ENCODE peak calls at places on chromosome 17, in four cellular contexts. One of them, this sample, is unnamed. For H3K27me3, the result is how much of the 10 kb centered on the place peaks cover.

GRCh38 chr17:81097943-81098308 is 63.0 kb downstream of the BAIAP2 start:
- DNase-seq in brain microvascular endothelial cell: peak
- DNase-seq in MM.1S: no peak
- DNase-seq in Peyer's patch: no peak
- DNase-seq in this sample: no peak

GRCh38 chr17:14068542-14069250 is 608 bp upstream of the COX10 start:
- DNase-seq in brain microvascular endothelial cell: no peak
- DNase-seq in MM.1S: no peak
- DNase-seq in Peyer's patch: no peak
- DNase-seq in this sample: no peak

GRCh38 chr17:21278304-21279197 is 6.0 kb upstream of the MAP2K3 start:
- DNase-seq in brain microvascular endothelial cell: no peak
- DNase-seq in MM.1S: peak
- DNase-seq in Peyer's patch: peak
- DNase-seq in this sample: no peak

GRCh38 chr17:4596636-4597380 is 12.5 kb downstream of the SMTNL2 start:
- DNase-seq in brain microvascular endothelial cell: no peak
- DNase-seq in MM.1S: no peak
- DNase-seq in Peyer's patch: no peak
- DNase-seq in this sample: no peak

GRCh38 chr17:19546289-19547065 is 12.8 kb downstream of the SLC47A1 start:
- DNase-seq in brain microvascular endothelial cell: no peak
- DNase-seq in MM.1S: peak
- DNase-seq in Peyer's patch: peak
- DNase-seq in this sample: no peak

GRCh38 chr17:31401456-31402254 is 10.2 kb downstream of the RAB11FIP4 start:
- DNase-seq in brain microvascular endothelial cell: no peak
- DNase-seq in MM.1S: no peak
- DNase-seq in Peyer's patch: no peak
- DNase-seq in this sample: no peak

GRCh38 chr17:15092762-15093161 is 172.4 kb downstream of the PMP22 start:
- DNase-seq in brain microvascular endothelial cell: peak
- DNase-seq in MM.1S: no peak
- DNase-seq in Peyer's patch: no peak
- DNase-seq in this sample: no peak

GRCh38 chr17:80364091-80364691 is 50.8 kb upstream of the ENDOV start:
- DNase-seq in brain microvascular endothelial cell: no peak
- DNase-seq in MM.1S: no peak
- DNase-seq in Peyer's patch: no peak
- DNase-seq in this sample: no peak

GRCh38 chr17:40556884-40557414 is 8.3 kb downstream of the CCR7 start:
- DNase-seq in brain microvascular endothelial cell: no peak
- DNase-seq in MM.1S: no peak
- DNase-seq in Peyer's patch: no peak
- DNase-seq in this sample: no peak

GRCh38 chr17:5049314-5049819 is 14.1 kb upstream of the SLC52A1 start:
- DNase-seq in brain microvascular endothelial cell: no peak
- DNase-seq in MM.1S: peak
- DNase-seq in Peyer's patch: peak
- DNase-seq in this sample: no peak

GRCh38 chr17:29747660-29748059 is 124.9 kb upstream of the CORO6 start:
- DNase-seq in brain microvascular endothelial cell: no peak
- DNase-seq in MM.1S: no peak
- DNase-seq in Peyer's patch: no peak
- DNase-seq in this sample: no peak

GRCh38 chr17:79082311-79083190 is 7.9 kb downstream of the ENGASE start:
- DNase-seq in brain microvascular endothelial cell: no peak
- DNase-seq in MM.1S: no peak
- DNase-seq in Peyer's patch: no peak
- DNase-seq in this sample: no peak

GRCh38 chr17:37092041-37092440 is 143.3 kb downstream of the AATF start:
- DNase-seq in brain microvascular endothelial cell: no peak
- DNase-seq in MM.1S: no peak
- DNase-seq in Peyer's patch: no peak
- DNase-seq in this sample: peak

GRCh38 chr17:67217446-67217845 is 27.6 kb downstream of the HELZ start:
- DNase-seq in brain microvascular endothelial cell: no peak
- DNase-seq in MM.1S: no peak
- DNase-seq in Peyer's patch: no peak
- DNase-seq in this sample: no peak

GRCh38 chr17:40035162-40035559 is 19.0 kb downstream of the MED24 start:
- DNase-seq in brain microvascular endothelial cell: peak
- DNase-seq in MM.1S: no peak
- DNase-seq in Peyer's patch: no peak
- DNase-seq in this sample: no peak

GRCh38 chr17:51346218-51346982 is 86.1 kb downstream of the UTP18 start:
- DNase-seq in brain microvascular endothelial cell: no peak
- DNase-seq in MM.1S: no peak
- DNase-seq in Peyer's patch: no peak
- DNase-seq in this sample: no peak

GRCh38 chr17:73272906-73273218 is 11.2 kb upstream of the CPSF4L start:
- DNase-seq in brain microvascular endothelial cell: no peak
- DNase-seq in MM.1S: no peak
- DNase-seq in Peyer's patch: no peak
- DNase-seq in this sample: no peak

GRCh38 chr17:742147-742793 is 9.8 kb downstream of the GEMIN4 start:
- DNase-seq in brain microvascular endothelial cell: no peak
- DNase-seq in MM.1S: no peak
- DNase-seq in Peyer's patch: no peak
- DNase-seq in this sample: no peak

GRCh38 chr17:71145486-71145885 is 975.3 kb upstream of the SOX9 start:
- DNase-seq in brain microvascular endothelial cell: no peak
- DNase-seq in MM.1S: no peak
- DNase-seq in Peyer's patch: no peak
- DNase-seq in this sample: no peak

GRCh38 chr17:65629234-65629690 is 67.8 kb upstream of the AXIN2 start:
- DNase-seq in brain microvascular endothelial cell: no peak
- DNase-seq in MM.1S: no peak
- DNase-seq in Peyer's patch: no peak
- DNase-seq in this sample: peak

DNA sequence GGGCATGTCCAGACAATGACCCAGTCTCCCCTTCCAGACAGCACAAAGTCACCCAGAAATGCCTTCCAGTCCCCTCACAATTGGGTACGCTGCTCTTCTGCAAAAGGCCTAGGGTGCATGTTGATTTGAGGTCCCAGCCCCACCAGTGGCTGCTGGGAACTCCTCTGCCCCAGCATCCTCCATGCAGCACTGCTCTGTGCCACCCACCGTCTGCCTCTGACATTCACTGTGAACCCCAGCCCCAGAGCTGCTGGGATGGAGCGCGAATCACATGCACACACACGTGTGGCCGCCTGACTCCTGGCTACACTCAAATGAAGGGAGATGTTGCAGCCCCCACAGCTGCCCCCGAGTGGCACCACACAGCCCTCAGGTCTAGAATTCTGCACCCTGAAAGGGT is 1.2 kb upstream of the C17orf113 start:
- DNase-seq in brain microvascular endothelial cell: no peak
- DNase-seq in MM.1S: no peak
- DNase-seq in Peyer's patch: no peak
- DNase-seq in this sample: no peak
- H3K4me3 ChIP-seq in brain microvascular endothelial cell: no peak
- H3K4me3 ChIP-seq in MM.1S: no peak
- H3K4me3 ChIP-seq in Peyer's patch: no peak
- H3K4me3 ChIP-seq in this sample: no peak

GRCh38 chr17:48348352-48348751 is 81.7 kb downstream of the SKAP1 start:
- DNase-seq in brain microvascular endothelial cell: no peak
- DNase-seq in MM.1S: no peak
- DNase-seq in Peyer's patch: no peak
- DNase-seq in this sample: no peak

GRCh38 chr17:48351916-48352332 is 78.1 kb downstream of the SKAP1 start:
- DNase-seq in brain microvascular endothelial cell: no peak
- DNase-seq in MM.1S: peak
- DNase-seq in Peyer's patch: no peak
- DNase-seq in this sample: no peak

GRCh38 chr17:48344241-48344640 is 85.8 kb downstream of the SKAP1 start:
- DNase-seq in brain microvascular endothelial cell: no peak
- DNase-seq in MM.1S: no peak
- DNase-seq in Peyer's patch: no peak
- DNase-seq in this sample: no peak

GRCh38 chr17:48352630-48353029 is 77.4 kb downstream of the SKAP1 start:
- DNase-seq in brain microvascular endothelial cell: no peak
- DNase-seq in MM.1S: no peak
- DNase-seq in Peyer's patch: no peak
- DNase-seq in this sample: no peak

DNA sequence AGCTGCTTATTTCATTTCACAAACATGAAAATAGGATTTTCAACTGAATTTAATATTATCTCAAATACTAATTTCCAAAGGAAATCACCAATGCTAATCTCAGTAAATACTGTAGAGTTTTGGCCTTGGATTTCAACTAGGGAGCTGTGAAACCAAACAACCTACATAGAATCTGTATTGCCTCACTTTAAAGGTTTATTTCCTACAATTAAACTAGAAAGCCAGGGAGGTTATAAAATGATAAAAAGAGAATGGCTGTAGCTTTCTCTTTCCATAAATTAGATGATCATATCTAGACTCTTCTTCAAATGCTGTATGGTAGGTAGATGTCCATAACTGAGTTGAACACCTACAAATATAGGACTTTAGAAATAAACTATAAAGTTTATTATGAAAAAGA is 82.8 kb downstream of the SKAP1 start:
- DNase-seq in brain microvascular endothelial cell: no peak
- DNase-seq in MM.1S: no peak
- DNase-seq in Peyer's patch: no peak
- DNase-seq in this sample: no peak
- H3K27me3 ChIP-seq in brain microvascular endothelial cell: under half
- H3K27me3 ChIP-seq in MM.1S: under half
- H3K27me3 ChIP-seq in Peyer's patch: under half
- H3K27me3 ChIP-seq in this sample: under half

DNA sequence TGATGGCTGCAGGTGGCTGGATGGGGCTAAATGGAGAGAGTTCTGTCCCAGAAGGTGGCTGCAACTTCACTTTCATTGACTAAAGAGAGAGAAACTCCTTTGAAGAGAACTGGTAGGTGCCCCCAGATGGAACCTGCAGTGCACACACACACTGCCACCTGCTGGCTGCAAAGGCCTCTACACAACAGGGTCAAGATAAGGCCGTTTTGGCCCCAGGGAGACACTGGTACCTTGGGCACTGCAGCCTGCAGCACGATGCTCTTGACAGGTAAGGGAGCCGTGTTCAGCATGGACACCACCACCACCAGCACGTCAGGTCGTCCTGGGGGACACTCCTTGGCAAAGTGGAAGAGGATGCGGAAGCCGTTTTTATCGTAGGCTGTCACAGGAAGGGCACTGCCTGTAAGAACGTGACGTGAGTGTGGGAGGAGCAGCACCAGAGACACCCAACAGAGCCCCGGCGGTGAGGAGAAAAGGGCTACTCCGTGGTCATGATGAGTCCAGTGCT is 22.7 kb downstream of the GGA3 start:
- DNase-seq in brain microvascular endothelial cell: peak
- DNase-seq in MM.1S: peak
- DNase-seq in Peyer's patch: peak
- DNase-seq in this sample: peak
- TF ChIP-seq CTCF in brain microvascular endothelial cell: peak
- TF ChIP-seq CTCF in MM.1S: peak
- TF ChIP-seq CTCF in Peyer's patch: peak
- TF ChIP-seq CTCF in this sample: peak

DNA sequence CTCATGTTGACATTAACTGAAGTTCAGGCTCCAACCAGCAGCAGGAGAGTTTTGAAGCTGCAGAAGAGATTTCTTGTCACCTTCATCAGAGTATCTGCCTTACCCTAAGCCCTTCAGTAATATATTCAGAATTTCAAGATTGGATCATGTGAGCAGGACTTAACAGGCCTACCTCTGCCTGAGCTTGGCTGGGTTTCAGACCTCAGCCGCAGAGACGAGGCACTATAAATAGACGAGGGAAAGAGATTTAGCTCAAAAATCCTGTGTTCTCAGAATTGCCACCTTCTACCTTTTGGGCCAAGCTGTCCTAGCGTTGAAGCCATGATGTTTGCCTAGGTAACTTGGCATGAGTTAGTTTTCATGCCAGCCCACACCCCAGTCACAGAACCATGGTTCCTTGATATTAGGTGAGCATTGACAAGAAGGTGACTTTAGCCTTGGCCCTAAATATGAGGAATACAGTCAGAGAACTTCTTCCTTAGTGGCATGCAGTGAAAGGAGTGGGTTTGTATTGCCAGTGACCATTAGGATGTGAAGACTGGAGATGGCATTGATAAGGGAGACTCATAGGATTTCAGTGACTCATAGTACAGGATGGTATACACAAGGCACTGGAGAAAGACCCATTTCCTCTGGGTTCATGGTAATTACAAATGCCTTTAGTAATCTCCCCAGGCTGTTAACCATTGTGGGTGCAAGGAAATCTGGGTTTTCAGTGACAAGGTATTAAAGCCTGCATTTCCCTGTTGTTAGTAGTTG is 224.3 kb downstream of the MSI2 start:
- DNase-seq in brain microvascular endothelial cell: peak
- DNase-seq in MM.1S: peak
- DNase-seq in Peyer's patch: no peak
- DNase-seq in this sample: no peak
- H3K4me3 ChIP-seq in brain microvascular endothelial cell: no peak
- H3K4me3 ChIP-seq in MM.1S: no peak
- H3K4me3 ChIP-seq in Peyer's patch: no peak
- H3K4me3 ChIP-seq in this sample: no peak

DNA sequence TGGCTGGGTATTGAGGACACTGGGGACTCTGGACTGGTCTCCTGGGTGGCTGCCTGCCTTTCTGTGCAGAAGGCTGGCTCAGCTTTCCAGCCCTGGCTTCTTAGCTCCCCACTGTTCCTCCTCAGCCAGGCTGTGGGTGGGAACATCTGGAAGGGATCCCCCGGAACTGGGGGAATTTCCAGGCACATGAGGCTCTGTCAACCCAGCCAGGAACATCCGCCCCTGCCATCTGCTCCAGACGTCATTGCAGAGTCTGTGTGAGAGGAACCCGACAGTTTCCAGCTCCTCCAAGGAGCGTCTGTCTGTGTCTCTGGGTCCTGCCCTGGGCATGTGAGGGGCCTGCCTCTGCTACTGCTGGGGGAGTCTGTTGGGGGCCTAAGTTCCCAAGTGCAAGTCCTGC is 36.2 kb upstream of the CRHR1 start:
- DNase-seq in brain microvascular endothelial cell: no peak
- DNase-seq in MM.1S: no peak
- DNase-seq in Peyer's patch: no peak
- DNase-seq in this sample: no peak
- H3K27me3 ChIP-seq in brain microvascular endothelial cell: under half
- H3K27me3 ChIP-seq in MM.1S: half or more
- H3K27me3 ChIP-seq in Peyer's patch: under half
- H3K27me3 ChIP-seq in this sample: under half